ENCODE peak calls at places on chromosomes 2 and 18, in ten cellular contexts. Q is CD14-positive monocyte, S is T-cell, H is posterior cingulate gyrus, A is activated T-helper 1 cell treated with Interleukin-2 at 50 U/mL for 16 hours, E is memory B cell, N is left lung, V is NCI-H2029, J is pons, P is Caki2. X is an unnamed sample.

GRCh38 chr18:75276813-75277628 is 66.4 kb downstream of the TSHZ1 start:
- DNase-seq in Q (no peak), S (no peak), H (no peak), A (no peak), E (no peak), N (no peak), V (no peak), J (no peak), P (no peak), X (peak; percentile 46)

GRCh38 chr2:238510911-238511613 is 84.3 kb downstream of the ASB1 start:
- DNase-seq in Q (no peak), S (no peak), H (no peak), A (no peak), E (no peak), N (no peak), V (no peak), J (no peak), P (no peak), X (no peak)

GRCh38 chr2:20350105-20350712 is 435 bp downstream of the PUM2 start:
- DNase-seq in Q (no peak), S (peak; percentile 25), H (no peak), A (peak; percentile 46), E (peak; percentile 67), N (no peak), V (peak; percentile 38), J (peak; percentile 39), P (peak; percentile 72), X (no peak)

GRCh38 chr18:48124857-48125626 is 194.6 kb upstream of the SMAD2 start:
- DNase-seq in Q (no peak), S (no peak), H (no peak), A (no peak), E (no peak), N (no peak), V (no peak), J (no peak), P (no peak), X (no peak)

GRCh38 chr18:25726278-25726677 is 364.1 kb downstream of the SS18 start:
- DNase-seq in Q (no peak), S (no peak), H (no peak), A (no peak), E (no peak), N (no peak), V (no peak), J (no peak), P (no peak), X (no peak)

GRCh38 chr18:59374112-59374511 is 15.0 kb upstream of the LMAN1 start:
- DNase-seq in Q (no peak), S (no peak), H (no peak), A (no peak), E (no peak), N (no peak), V (no peak), J (no peak), P (no peak), X (no peak)

GRCh38 chr18:41265047-41265446 is 690.0 kb upstream of the PIK3C3 start:
- DNase-seq in Q (no peak), S (no peak), H (no peak), A (no peak), E (no peak), N (no peak), V (no peak), J (no peak), P (no peak), X (no peak)

GRCh38 chr18:69795785-69796184 is 151.9 kb downstream of the CD226 start:
- DNase-seq in Q (no peak), S (no peak), H (no peak), A (no peak), E (no peak), N (no peak), V (no peak), J (no peak), P (no peak), X (no peak)

GRCh38 chr2:203396667-203397066 is 68.5 kb downstream of the ABI2 start:
- DNase-seq in Q (no peak), S (no peak), H (no peak), A (no peak), E (no peak), N (no peak), V (no peak), J (no peak), P (no peak), X (peak; percentile 6)

GRCh38 chr2:205759286-205759685 is 77.0 kb downstream of the NRP2 start:
- DNase-seq in Q (no peak), S (no peak), H (no peak), A (no peak), E (no peak), N (no peak), V (no peak), J (no peak), P (no peak), X (no peak)

GRCh38 chr2:20531633-20532262 is 84.9 kb downstream of the RHOB start:
- DNase-seq in Q (no peak), S (no peak), H (peak; percentile 64), A (no peak), E (no peak), N (no peak), V (no peak), J (no peak), P (no peak), X (no peak)

GRCh38 chr2:144364988-144365738 is 154.8 kb downstream of the ZEB2 start:
- DNase-seq in Q (no peak), S (no peak), H (no peak), A (no peak), E (no peak), N (no peak), V (no peak), J (no peak), P (peak; percentile 48), X (no peak)

GRCh38 chr2:170502400-170503135 is 212.6 kb upstream of the SP5 start:
- DNase-seq in Q (no peak), S (no peak), H (no peak), A (no peak), E (no peak), N (no peak), V (no peak), J (no peak), P (no peak), X (no peak)

X was measured in Ammon's horn.